ENCODE peak calls at places on chromosomes 11 and 22, in five cellular contexts. M is OCI-LY7, C is transverse colon, O is bronchial epithelial cell, G is cardiac fibroblast. J is an unnamed sample.

GRCh38 chr22:37492428-37493344 is 6.5 kb upstream of the MFNG start:
- DNase-seq in O (peak; percentile 32), C (peak; percentile 45), G (peak; percentile 63), M (peak; percentile 84), J (peak; percentile 52)

GRCh38 chr11:10275714-10276113 is 18.3 kb downstream of the SBF2 start:
- DNase-seq in O (peak; percentile 81), C (no peak), G (peak; percentile 69), M (no peak), J (no peak)

GRCh38 chr11:68271023-68271780 is 571 bp downstream of the C11orf24 start:
- DNase-seq in O (peak; percentile 63), M (peak; percentile 90), C (peak; percentile 68), G (peak; percentile 82), J (peak; percentile 77)

GRCh38 chr22:47307326-47307725 is 544.9 kb downstream of the TBC1D22A start:
- DNase-seq in C (no peak), G (no peak), M (no peak), O (peak; percentile 4), J (peak; percentile 24)

GRCh38 chr11:10309163-10310093 is 4.6 kb downstream of the ADM start:
- DNase-seq in M (no peak), C (peak; percentile 76), O (peak; percentile 93), G (peak; percentile 77), J (peak; percentile 83)

GRCh38 chr22:45469573-45470383 is 32.9 kb upstream of the FBLN1 start:
- DNase-seq in O (peak; percentile 76), C (no peak), G (peak; percentile 22), M (no peak), J (no peak)

GRCh38 chr22:24128024-24128423 is 53.3 kb upstream of the SUSD2 start:
- DNase-seq in C (no peak), G (no peak), O (no peak), M (no peak), J (no peak)

GRCh38 chr11:130002352-130002845 is at the start of gene PRDM10:
- DNase-seq in M (peak; percentile 98), C (peak; percentile 93), O (no peak), G (peak; percentile 94), J (peak; percentile 97)

GRCh38 chr11:87463486-87464102 is 425.9 kb downstream of the TMEM135 start:
- DNase-seq in C (no peak), G (peak; percentile 39), O (peak; percentile 68), M (peak; percentile 71), J (peak; percentile 13)

GRCh38 chr11:61959026-61959608 is 8.3 kb downstream of the FTH1 start:
- DNase-seq in G (no peak), O (peak; percentile 79), C (no peak), M (no peak), J (no peak)

DNA sequence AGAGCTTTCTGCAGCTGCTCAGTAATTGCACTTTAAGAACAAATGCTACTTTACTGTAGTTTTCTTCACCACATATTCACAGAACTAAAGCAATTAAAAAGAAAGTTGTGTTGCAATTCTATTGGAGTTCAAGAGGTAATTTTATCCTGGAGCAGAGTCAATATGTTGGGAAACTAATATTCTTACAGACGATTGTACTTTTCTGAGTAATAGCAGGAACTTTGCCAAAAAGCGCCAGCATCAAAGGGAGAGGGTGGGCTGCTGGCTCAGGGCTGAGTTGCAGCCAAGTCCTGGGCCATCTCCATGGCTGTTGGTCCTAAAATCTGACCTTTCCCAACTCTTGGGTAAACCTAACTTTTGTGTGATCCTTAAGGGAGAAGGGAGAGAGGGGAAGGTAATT is 73.6 kb upstream of the MYO18B start:
- DNase-seq in G (peak; percentile 74), C (no peak), O (peak; percentile 68), M (no peak), J (peak; percentile 65)
- TF ChIP-seq CTCF in G (no peak), C (no peak), O (no peak), M (no peak), J (no peak)

GRCh38 chr11:64536396-64536935 is 54.6 kb upstream of the SLC22A12 start:
- DNase-seq in C (no peak), G (peak; percentile 42), M (no peak), O (no peak), J (peak; percentile 22)

GRCh38 chr11:64534391-64534801 is 56.6 kb upstream of the SLC22A12 start:
- DNase-seq in G (no peak), M (no peak), O (no peak), C (no peak), J (no peak)

GRCh38 chr11:64535811-64536210 is 55.2 kb upstream of the SLC22A12 start:
- DNase-seq in C (no peak), M (no peak), G (no peak), O (no peak), J (no peak)

GRCh38 chr11:64533501-64533900 is 57.5 kb upstream of the SLC22A12 start:
- DNase-seq in M (no peak), G (no peak), C (no peak), O (no peak), J (no peak)

DNA sequence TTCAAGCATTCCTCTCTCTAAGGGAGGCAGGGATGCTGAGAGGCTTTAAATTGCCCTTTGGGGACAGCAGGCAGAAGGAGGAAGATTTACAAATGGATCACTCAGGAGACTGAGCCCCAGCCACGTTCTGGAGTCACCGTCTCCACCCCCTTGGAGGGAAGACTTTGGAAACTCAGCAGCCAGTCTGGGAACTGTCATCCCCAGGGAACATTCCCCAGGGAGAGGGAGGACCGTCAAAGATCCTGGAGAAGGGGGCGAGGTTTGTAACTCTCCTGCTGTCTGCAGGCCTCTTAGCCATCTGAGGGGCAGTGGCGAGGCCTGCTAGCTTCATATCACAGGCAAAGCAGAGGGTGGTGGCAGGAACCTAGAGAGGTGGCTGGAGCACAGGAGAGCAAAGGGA is 56.1 kb upstream of the SLC22A12 start:
- DNase-seq in M (no peak), C (no peak), G (no peak), O (no peak), J (no peak)
- H3K4me3 ChIP-seq in M (no peak overlapping the region), C (no peak overlapping the region), G (no peak overlapping the region), O (no peak overlapping the region), J (no peak overlapping the region)

DNA sequence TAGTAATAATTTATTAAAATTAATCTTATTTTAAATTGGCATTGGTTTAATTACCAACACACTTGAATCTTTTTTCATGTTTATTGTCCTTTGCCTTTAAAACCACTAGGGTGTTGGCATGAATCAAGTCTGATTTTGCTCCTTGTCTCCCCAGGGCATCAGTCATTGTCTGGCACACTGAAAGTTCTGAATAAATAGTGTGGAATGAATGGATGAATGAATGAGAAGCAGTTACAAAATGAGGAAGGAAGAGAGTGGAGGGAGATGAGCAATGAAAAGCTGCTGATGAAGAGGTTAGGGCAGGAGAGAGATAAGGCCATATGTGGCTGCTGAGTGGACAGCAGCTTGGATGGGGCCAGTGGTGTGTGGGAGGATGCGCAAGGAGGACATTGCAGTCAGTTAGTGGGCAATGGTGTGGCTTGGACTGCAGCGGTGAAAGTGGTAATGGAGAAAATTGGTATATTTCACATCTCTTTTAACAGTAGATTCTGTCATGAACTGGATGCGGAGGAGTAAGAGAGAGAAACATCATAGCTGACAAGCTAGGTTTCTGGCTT is 132.0 kb downstream of the SPON1 start:
- DNase-seq in O (peak; percentile 73), G (no peak), M (no peak), C (no peak), J (no peak)
- TF ChIP-seq CTCF in O (no peak), G (no peak), M (no peak), C (no peak), J (no peak)

GRCh38 chr22:49026476-49027121 is 801.1 kb downstream of the BRD1 start:
- DNase-seq in O (no peak), C (no peak), G (no peak), M (peak; percentile 14), J (no peak)

GRCh38 chr22:49024775-49025440 is 802.8 kb downstream of the BRD1 start:
- DNase-seq in C (no peak), O (no peak), M (no peak), G (no peak), J (no peak)

GRCh38 chr22:49028111-49028510 is 799.6 kb downstream of the BRD1 start:
- DNase-seq in G (no peak), O (no peak), C (no peak), M (no peak), J (no peak)

GRCh38 chr22:49025791-49026475 is 801.7 kb downstream of the BRD1 start:
- DNase-seq in M (no peak), O (no peak), G (no peak), C (no peak), J (no peak)

DNA sequence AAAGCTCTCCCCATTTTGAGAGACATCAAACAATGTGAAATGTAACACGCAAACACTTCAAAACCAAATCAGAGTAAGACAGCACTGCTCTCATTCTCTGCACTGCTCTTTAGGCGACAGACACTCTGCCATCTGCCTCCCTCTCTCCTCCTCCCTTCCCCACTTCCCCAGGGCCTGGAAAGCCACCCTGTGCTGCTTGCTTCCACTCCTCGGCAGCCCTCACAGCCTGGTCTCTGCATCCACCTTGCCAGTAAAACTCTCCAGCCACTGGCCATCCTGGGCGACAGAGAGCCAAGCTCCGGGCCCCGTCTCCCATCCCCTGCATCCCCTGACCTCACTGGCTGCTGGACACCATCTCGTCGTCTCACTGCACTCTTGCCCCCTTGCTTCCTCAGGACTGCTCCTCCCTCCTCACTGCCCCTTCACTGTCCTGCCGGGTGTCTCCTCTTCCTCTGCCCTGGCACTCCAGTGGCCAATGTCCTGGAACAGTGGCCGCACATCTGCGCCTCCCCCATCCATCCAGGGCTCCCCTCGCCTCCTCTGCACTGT is 800.5 kb downstream of the BRD1 start:
- DNase-seq in C (no peak), O (no peak), G (no peak), M (no peak), J (no peak)
- H3K4me3 ChIP-seq in C (no peak overlapping the region), O (no peak overlapping the region), G (no peak overlapping the region), M (no peak overlapping the region), J (no peak overlapping the region)

GRCh38 chr11:898540-899190 is 11.9 kb downstream of the CHID1 start:
- DNase-seq in O (no peak), G (peak; percentile 11), C (no peak), M (no peak), J (no peak)
- TF ChIP-seq CTCF in O (no peak), G (peak; percentile 9), C (no peak), M (no peak), J (peak; percentile 39)

DNA sequence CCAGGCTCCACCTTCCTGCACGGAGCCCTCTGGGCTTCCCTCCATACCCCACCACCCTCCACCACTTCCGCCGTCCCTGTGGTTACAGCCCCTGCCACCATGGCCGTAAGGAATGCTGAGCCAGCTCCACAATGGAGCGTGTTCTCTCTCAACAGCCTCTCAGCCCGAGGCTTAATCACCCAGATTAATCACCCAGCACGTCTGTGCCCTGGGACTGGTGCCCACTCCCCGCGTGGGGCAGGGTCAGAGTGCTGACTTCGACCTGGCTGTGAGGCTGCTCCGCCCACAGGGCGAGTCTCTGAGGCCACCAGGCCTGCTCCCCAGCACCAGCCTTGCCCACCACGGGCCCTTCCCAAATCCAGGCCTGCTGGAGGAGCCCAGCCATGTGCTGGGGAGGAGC is 4.0 kb upstream of the TH start:
- DNase-seq in C (no peak), O (peak; percentile 74), M (no peak), G (peak; percentile 30), J (peak; percentile 86)
- H3K4me3 ChIP-seq in C (no peak overlapping the region), O (no peak overlapping the region), M (no peak overlapping the region), G (no peak overlapping the region), J (no peak overlapping the region)

GRCh38 chr11:127003260-127003981 is 2.9 kb upstream of the KIRREL3 start:
- DNase-seq in C (no peak), O (no peak), M (no peak), G (no peak), J (peak; percentile 62)
- TF ChIP-seq CTCF in C (no peak), O (no peak), M (peak; percentile 8), G (no peak), J (peak; percentile 35)